ENCODE peak calls at places on chromosomes 13 and 19, in seven cellular contexts. One of them, this sample, is unnamed.

GRCh38 chr19:15257782-15258181 is 25.5 kb upstream of the EPHX3 start:
- DNase-seq in HCT116: no peak
- DNase-seq in GM12878: no peak
- DNase-seq in GM23338: no peak
- DNase-seq in H1: no peak
- DNase-seq in endothelial cell of umbilical vein: no peak
- DNase-seq in HepG2: no peak
- DNase-seq in this sample: no peak

GRCh38 chr19:9552902-9553301 is 14.5 kb upstream of the ZNF426 start:
- DNase-seq in HCT116: no peak
- DNase-seq in endothelial cell of umbilical vein: no peak
- DNase-seq in GM12878: no peak
- DNase-seq in GM23338: no peak
- DNase-seq in H1: no peak
- DNase-seq in HepG2: no peak
- DNase-seq in this sample: no peak

GRCh38 chr13:100089633-100090032 is 740 bp downstream of the PCCA start:
- DNase-seq in HepG2: no peak
- DNase-seq in endothelial cell of umbilical vein: peak; percentile 51
- DNase-seq in H1: no peak
- DNase-seq in HCT116: no peak
- DNase-seq in GM23338: no peak
- DNase-seq in GM12878: no peak
- DNase-seq in this sample: no peak

GRCh38 chr19:50628146-50628545 is 11.5 kb downstream of the SYT3 start:
- DNase-seq in endothelial cell of umbilical vein: no peak
- DNase-seq in HepG2: no peak
- DNase-seq in HCT116: no peak
- DNase-seq in GM12878: no peak
- DNase-seq in GM23338: peak; percentile 35
- DNase-seq in H1: no peak
- DNase-seq in this sample: no peak

GRCh38 chr13:90690458-90691063 is 656.9 kb upstream of the MIR17HG start:
- DNase-seq in H1: no peak
- DNase-seq in HCT116: no peak
- DNase-seq in GM23338: no peak
- DNase-seq in HepG2: no peak
- DNase-seq in GM12878: no peak
- DNase-seq in endothelial cell of umbilical vein: no peak
- DNase-seq in this sample: no peak

GRCh38 chr19:7681336-7682174 is 922 bp downstream of the TRAPPC5 start:
- DNase-seq in GM23338: peak; percentile 97
- DNase-seq in HCT116: peak; percentile 59
- DNase-seq in H1: peak; percentile 82
- DNase-seq in HepG2: peak; percentile 77
- DNase-seq in GM12878: no peak
- DNase-seq in endothelial cell of umbilical vein: peak; percentile 62
- DNase-seq in this sample: no peak

GRCh38 chr13:99961634-99962033 is 9.9 kb downstream of the ZIC5 start:
- DNase-seq in GM12878: no peak
- DNase-seq in HepG2: no peak
- DNase-seq in GM23338: no peak
- DNase-seq in endothelial cell of umbilical vein: no peak
- DNase-seq in H1: no peak
- DNase-seq in HCT116: no peak
- DNase-seq in this sample: no peak

GRCh38 chr19:45385392-45386221 is 15.2 kb upstream of the ERCC2 start:
- DNase-seq in HCT116: no peak
- DNase-seq in endothelial cell of umbilical vein: no peak
- DNase-seq in GM12878: no peak
- DNase-seq in GM23338: peak; percentile 80
- DNase-seq in H1: peak; percentile 79
- DNase-seq in HepG2: no peak
- DNase-seq in this sample: no peak

GRCh38 chr19:16496613-16496983 is 404 bp downstream of the C19orf44 start:
- DNase-seq in endothelial cell of umbilical vein: no peak
- DNase-seq in H1: peak; percentile 48
- DNase-seq in HCT116: no peak
- DNase-seq in HepG2: no peak
- DNase-seq in GM23338: peak; percentile 18
- DNase-seq in GM12878: no peak
- DNase-seq in this sample: no peak

GRCh38 chr13:112168771-112169170 is 101.8 kb downstream of the SOX1 start:
- DNase-seq in H1: no peak
- DNase-seq in GM23338: no peak
- DNase-seq in GM12878: no peak
- DNase-seq in HCT116: no peak
- DNase-seq in endothelial cell of umbilical vein: no peak
- DNase-seq in HepG2: no peak
- DNase-seq in this sample: no peak

GRCh38 chr13:43561081-43561480 is 225.7 kb downstream of the ENOX1 start:
- DNase-seq in GM12878: no peak
- DNase-seq in endothelial cell of umbilical vein: no peak
- DNase-seq in H1: no peak
- DNase-seq in HepG2: no peak
- DNase-seq in HCT116: no peak
- DNase-seq in GM23338: no peak
- DNase-seq in this sample: no peak

GRCh38 chr19:50512999-50513745 is 541 bp downstream of the ASPDH start:
- DNase-seq in endothelial cell of umbilical vein: no peak
- DNase-seq in H1: no peak
- DNase-seq in GM23338: no peak
- DNase-seq in HCT116: no peak
- DNase-seq in GM12878: no peak
- DNase-seq in HepG2: no peak
- DNase-seq in this sample: no peak

GRCh38 chr13:99322297-99323103 is 15.3 kb upstream of the GPR183 start:
- DNase-seq in HCT116: no peak
- DNase-seq in GM23338: no peak
- DNase-seq in endothelial cell of umbilical vein: peak; percentile 24
- DNase-seq in HepG2: no peak
- DNase-seq in GM12878: peak; percentile 85
- DNase-seq in H1: no peak
- DNase-seq in this sample: no peak

DNA sequence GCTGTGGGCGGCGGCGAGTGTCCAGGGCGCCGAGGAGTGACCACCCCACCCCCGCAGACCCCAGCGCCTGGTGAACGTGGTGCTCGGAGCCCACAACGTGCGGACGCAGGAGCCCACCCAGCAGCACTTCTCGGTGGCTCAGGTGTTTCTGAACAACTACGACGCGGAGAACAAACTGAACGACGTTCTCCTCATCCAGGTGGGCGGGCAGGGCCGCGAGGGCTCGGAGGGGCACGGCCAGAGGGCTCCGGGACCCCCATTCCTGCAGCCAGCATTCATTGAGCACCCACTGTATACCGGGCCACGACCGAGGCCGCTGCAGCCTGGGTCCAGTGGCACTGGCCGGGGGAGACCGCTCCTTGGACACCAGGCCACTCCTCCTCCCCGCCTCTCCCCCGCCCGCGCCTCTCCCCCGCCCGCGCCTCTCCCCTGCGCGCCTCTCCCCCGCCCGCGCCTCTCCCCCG is 3.1 kb downstream of the PRTN3 start:
- DNase-seq in endothelial cell of umbilical vein: no peak
- DNase-seq in HepG2: no peak
- DNase-seq in H1: no peak
- DNase-seq in HCT116: no peak
- DNase-seq in GM23338: no peak
- DNase-seq in GM12878: no peak
- DNase-seq in this sample: no peak
- TF ChIP-seq EZH2 in endothelial cell of umbilical vein: peak; percentile 71
- TF ChIP-seq EZH2 in HepG2: no peak
- TF ChIP-seq EZH2 in H1: no peak
- TF ChIP-seq EZH2 in HCT116: no peak
- TF ChIP-seq EZH2 in GM23338: no peak
- TF ChIP-seq EZH2 in GM12878: no peak
- TF ChIP-seq EZH2 in this sample: no peak

DNA sequence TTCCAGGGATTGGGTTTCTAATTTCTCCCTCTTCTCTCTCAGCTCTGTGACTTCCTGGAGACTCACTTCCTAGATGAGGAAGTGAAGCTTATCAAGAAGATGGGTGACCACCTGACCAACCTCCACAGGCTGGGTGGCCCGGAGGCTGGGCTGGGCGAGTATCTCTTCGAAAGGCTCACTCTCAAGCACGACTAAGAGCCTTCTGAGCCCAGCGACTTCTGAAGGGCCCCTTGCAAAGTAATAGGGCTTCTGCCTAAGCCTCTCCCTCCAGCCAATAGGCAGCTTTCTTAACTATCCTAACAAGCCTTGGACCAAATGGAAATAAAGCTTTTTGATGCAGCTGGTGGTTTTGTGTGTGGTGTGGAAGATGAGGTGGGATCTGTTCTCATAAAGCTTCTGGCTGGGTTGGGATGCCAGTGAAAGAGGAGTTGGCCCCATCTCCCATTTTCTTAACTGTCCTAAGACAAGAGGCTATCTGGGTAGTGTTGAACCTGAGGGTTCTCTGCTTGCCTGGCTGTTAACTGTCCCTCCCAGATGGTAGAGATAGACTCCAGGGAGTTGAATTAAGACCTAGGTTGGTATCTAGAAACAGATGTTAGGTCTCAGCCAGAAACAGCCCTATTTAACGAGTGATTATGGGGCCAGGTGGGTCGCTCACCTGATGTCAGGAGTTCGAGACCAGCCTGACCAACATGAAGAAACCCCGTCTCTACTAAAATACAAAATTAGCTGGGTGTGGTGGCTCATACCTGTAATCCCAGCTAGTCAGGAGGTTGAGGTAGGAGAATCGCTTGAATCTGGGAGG is 1.6 kb downstream of the FTL start:
- DNase-seq in GM23338: no peak
- DNase-seq in H1: no peak
- DNase-seq in endothelial cell of umbilical vein: no peak
- DNase-seq in HepG2: no peak
- DNase-seq in GM12878: no peak
- DNase-seq in HCT116: no peak
- DNase-seq in this sample: no peak
- TF ChIP-seq POLR2AphosphoS5 in GM23338: peak; percentile 3
- TF ChIP-seq POLR2AphosphoS5 in H1: peak; percentile 33
- TF ChIP-seq POLR2AphosphoS5 in endothelial cell of umbilical vein: no peak
- TF ChIP-seq POLR2AphosphoS5 in HepG2: peak; percentile 57
- TF ChIP-seq POLR2AphosphoS5 in GM12878: no peak
- TF ChIP-seq POLR2AphosphoS5 in HCT116: peak; percentile 57
- TF ChIP-seq POLR2AphosphoS5 in this sample: peak; percentile 12

DNA sequence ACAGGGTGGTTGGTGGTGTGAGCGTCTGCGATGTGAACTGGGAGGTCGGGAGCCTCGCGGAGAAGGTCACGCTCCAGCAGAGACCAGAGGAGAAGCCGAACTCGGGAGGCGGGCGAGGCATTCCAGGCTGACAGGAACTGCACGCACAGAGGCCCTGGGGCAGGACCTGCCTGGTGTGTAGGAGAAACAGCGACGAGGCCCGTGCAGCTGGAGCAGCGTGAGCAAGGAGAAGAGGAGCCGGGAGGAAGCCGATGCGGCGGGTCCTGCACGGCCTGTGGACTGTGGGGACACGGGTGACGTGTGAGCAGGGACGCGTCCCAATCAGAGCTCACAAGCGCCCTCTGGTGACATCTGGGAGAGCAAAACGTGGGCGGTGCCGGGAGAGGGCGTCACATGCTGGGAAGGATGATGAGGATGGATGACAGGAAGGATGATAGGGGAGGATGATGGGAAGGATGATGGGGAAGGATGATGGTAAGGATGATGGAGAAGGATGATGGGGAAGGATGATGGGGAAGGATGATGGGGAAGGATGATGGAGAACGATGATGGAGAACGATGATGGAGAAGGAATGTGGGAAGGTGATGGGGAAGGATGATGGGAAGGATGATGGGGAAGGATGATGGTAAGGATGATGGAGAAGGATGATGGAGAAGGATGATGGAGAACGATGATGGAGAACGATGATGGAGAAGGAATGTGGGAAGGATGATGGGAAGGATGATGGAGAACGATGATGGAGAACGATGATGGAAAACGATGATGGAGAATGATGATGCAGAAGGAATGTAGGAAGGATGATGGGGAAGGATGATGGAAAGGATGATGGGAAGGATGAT is 16.1 kb upstream of the MADCAM1 start:
- DNase-seq in HepG2: peak; percentile 63
- DNase-seq in endothelial cell of umbilical vein: peak; percentile 55
- DNase-seq in GM23338: peak; percentile 87
- DNase-seq in H1: peak; percentile 86
- DNase-seq in GM12878: no peak
- DNase-seq in HCT116: no peak
- DNase-seq in this sample: no peak
- TF ChIP-seq EZH2 in HepG2: no peak
- TF ChIP-seq EZH2 in endothelial cell of umbilical vein: no peak
- TF ChIP-seq EZH2 in GM23338: no peak
- TF ChIP-seq EZH2 in H1: no peak
- TF ChIP-seq EZH2 in GM12878: no peak
- TF ChIP-seq EZH2 in HCT116: no peak
- TF ChIP-seq EZH2 in this sample: no peak

GRCh38 chr13:24271231-24271610 is 38.2 kb upstream of the C1QTNF9 start:
- DNase-seq in HepG2: no peak
- DNase-seq in endothelial cell of umbilical vein: no peak
- DNase-seq in GM23338: no peak
- DNase-seq in GM12878: no peak
- DNase-seq in H1: no peak
- DNase-seq in HCT116: no peak
- DNase-seq in this sample: no peak

GRCh38 chr13:24274452-24274971 is 34.9 kb upstream of the C1QTNF9 start:
- DNase-seq in GM12878: peak; percentile 88
- DNase-seq in H1: no peak
- DNase-seq in GM23338: no peak
- DNase-seq in endothelial cell of umbilical vein: no peak
- DNase-seq in HepG2: no peak
- DNase-seq in HCT116: no peak
- DNase-seq in this sample: no peak

GRCh38 chr13:24273926-24274325 is 35.5 kb upstream of the C1QTNF9 start:
- DNase-seq in HepG2: no peak
- DNase-seq in GM12878: no peak
- DNase-seq in endothelial cell of umbilical vein: no peak
- DNase-seq in H1: no peak
- DNase-seq in HCT116: no peak
- DNase-seq in GM23338: no peak
- DNase-seq in this sample: no peak

GRCh38 chr13:24271611-24272451 is 37.5 kb upstream of the C1QTNF9 start:
- DNase-seq in GM23338: no peak
- DNase-seq in H1: no peak
- DNase-seq in HCT116: no peak
- DNase-seq in GM12878: peak; percentile 70
- DNase-seq in HepG2: peak; percentile 68
- DNase-seq in endothelial cell of umbilical vein: peak; percentile 60
- DNase-seq in this sample: no peak

DNA sequence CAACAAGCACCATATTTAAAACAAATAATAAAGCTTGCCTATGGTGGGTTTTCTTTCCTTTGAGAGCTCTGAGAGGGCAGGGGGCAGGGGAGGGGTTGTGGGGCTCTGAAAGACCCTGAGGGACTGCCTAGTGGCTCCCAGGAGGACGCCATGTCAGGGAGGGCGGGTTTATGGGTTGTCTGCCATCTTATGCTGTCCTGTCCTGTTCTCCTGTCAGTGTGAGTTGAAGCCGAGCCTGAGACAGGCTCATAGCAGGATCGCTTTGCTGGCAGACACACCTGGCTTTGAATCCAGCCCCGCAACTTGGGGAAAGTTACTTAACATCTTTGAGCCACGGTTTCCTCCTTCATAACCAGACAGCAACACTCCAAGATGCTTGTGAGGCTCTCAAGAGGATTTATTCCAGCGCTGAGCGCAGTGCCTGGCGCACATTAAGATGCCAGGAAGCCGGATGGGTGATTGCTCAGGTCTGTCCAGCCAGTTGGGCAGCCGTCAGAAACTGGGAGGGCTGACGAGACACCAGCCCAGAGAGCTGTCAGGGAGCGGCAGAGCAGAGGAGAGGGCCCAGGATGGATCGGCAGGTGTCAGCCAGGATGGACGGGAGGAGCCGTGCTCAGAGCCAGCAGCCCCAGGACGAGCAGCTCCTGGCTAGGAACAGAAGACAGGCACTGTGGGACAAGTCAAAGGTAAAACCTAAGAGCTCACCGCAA is 36.8 kb upstream of the C1QTNF9 start:
- DNase-seq in GM12878: no peak
- DNase-seq in GM23338: no peak
- DNase-seq in H1: no peak
- DNase-seq in HCT116: no peak
- DNase-seq in endothelial cell of umbilical vein: no peak
- DNase-seq in HepG2: no peak
- DNase-seq in this sample: no peak
- TF ChIP-seq POLR2AphosphoS5 in GM12878: no peak
- TF ChIP-seq POLR2AphosphoS5 in GM23338: no peak
- TF ChIP-seq POLR2AphosphoS5 in H1: no peak
- TF ChIP-seq POLR2AphosphoS5 in HCT116: no peak
- TF ChIP-seq POLR2AphosphoS5 in endothelial cell of umbilical vein: no peak
- TF ChIP-seq POLR2AphosphoS5 in HepG2: no peak
- TF ChIP-seq POLR2AphosphoS5 in this sample: no peak